ENCODE peak calls at places on chromosomes 1 and 21, in five cellular contexts. B is NT2/D1, Q is HepG2, K is GM12878, H is H1. Y is an unnamed sample.
A peak's percentile ranks its signal among the peaks of the same experiment; 100 is the strongest.

GRCh38 chr1:31529999-31530705 is 46.2 kb upstream of the TINAGL1 start:
- DNase-seq in B (no peak), Q (no peak), K (no peak), H (no peak), Y (no peak)

GRCh38 chr21:42677339-42678117 is 24.1 kb downstream of the PDE9A start:
- DNase-seq in B (no peak), Q (no peak), K (no peak), H (no peak), Y (no peak)

GRCh38 chr1:101240041-101240430 is 3.2 kb downstream of the S1PR1 start:
- DNase-seq in B (no peak), Q (no peak), K (no peak), H (no peak), Y (no peak)

GRCh38 chr21:46161180-46161799 is 5.9 kb upstream of the FTCD start:
- DNase-seq in B (no peak), Q (no peak), K (no peak), H (no peak), Y (no peak)

GRCh38 chr1:23791434-23792047 is 596 bp downstream of the LYPLA2 start:
- DNase-seq in B (no peak), Q (no peak), K (no peak), H (no peak), Y (no peak)

GRCh38 chr21:42019706-42020105 is 9.5 kb upstream of the ZBTB21 start:
- DNase-seq in B (no peak), Q (no peak), K (no peak), H (no peak), Y (no peak)

GRCh38 chr1:155062702-155063411 is 683 bp upstream of the EFNA4 start:
- DNase-seq in B (peak; percentile 75), Q (peak; percentile 38), K (no peak), H (no peak), Y (peak; percentile 87)

GRCh38 chr1:45033356-45033755 is 21.3 kb downstream of the UROD start:
- DNase-seq in B (no peak), Q (no peak), K (no peak), H (no peak), Y (no peak)

GRCh38 chr1:212504171-212504803 is 71.6 kb downstream of the NENF start:
- DNase-seq in B (no peak), Q (no peak), K (no peak), H (no peak), Y (no peak)

GRCh38 chr1:94831636-94832035 is 11.5 kb downstream of the SLC44A3 start:
- DNase-seq in B (no peak), Q (no peak), K (no peak), H (no peak), Y (no peak)

GRCh38 chr1:111841746-111842145 is 86.0 kb downstream of the DDX20 start:
- DNase-seq in B (no peak), Q (no peak), K (no peak), H (no peak), Y (no peak)

GRCh38 chr1:232923739-232924386 is 26.5 kb upstream of the NTPCR start:
- DNase-seq in B (no peak), Q (no peak), K (peak; percentile 39), H (no peak), Y (no peak)

GRCh38 chr1:62131093-62131725 is 63.4 kb upstream of the L1TD1 start:
- DNase-seq in B (peak; percentile 85), Q (peak; percentile 50), K (no peak), H (no peak), Y (peak; percentile 88)

GRCh38 chr1:94103608-94104007 is 17.3 kb downstream of the ABCA4 start:
- DNase-seq in B (no peak), Q (no peak), K (no peak), H (no peak), Y (no peak)

GRCh38 chr1:201724760-201725105 is 104.2 kb upstream of the IPO9 start:
- DNase-seq in B (no peak), Q (no peak), K (no peak), H (no peak), Y (no peak)

GRCh38 chr1:224744521-224744920 is 128.4 kb downstream of the CNIH3 start:
- DNase-seq in B (no peak), Q (no peak), K (no peak), H (no peak), Y (no peak)

GRCh38 chr1:41652346-41653124 is 168.1 kb upstream of the EDN2 start:
- DNase-seq in B (no peak), Q (no peak), K (no peak), H (no peak), Y (no peak)

GRCh38 chr1:240739139-240739538 is 127.2 kb upstream of the GREM2 start:
- DNase-seq in B (no peak), Q (no peak), K (no peak), H (no peak), Y (no peak)

GRCh38 chr1:244989813-244990212 is 125.5 kb upstream of the HNRNPU start:
- DNase-seq in B (no peak), Q (no peak), K (no peak), H (no peak), Y (no peak)

GRCh38 chr21:46118871-46119564 is 21.1 kb downstream of the COL6A2 start:
- DNase-seq in B (no peak), Q (no peak), K (no peak), H (no peak), Y (no peak)

GRCh38 chr1:58062635-58063034 is 483.9 kb downstream of the OMA1 start:
- DNase-seq in B (no peak), Q (no peak), K (no peak), H (no peak), Y (no peak)

GRCh38 chr1:24308365-24309015 is 10.7 kb upstream of the GRHL3 start:
- DNase-seq in B (peak; percentile 99), Q (no peak), K (no peak), H (peak; percentile 63), Y (peak; percentile 29)

GRCh38 chr1:93288558-93288957 is 57.1 kb upstream of the DR1 start:
- DNase-seq in B (no peak), Q (peak; percentile 32), K (no peak), H (no peak), Y (no peak)

GRCh38 chr1:105172803-105173202 is 1423.1 kb downstream of the AMY1C start:
- DNase-seq in B (no peak), Q (no peak), K (no peak), H (no peak), Y (peak; percentile 37)

GRCh38 chr1:80436851-80437250 is 1363.9 kb upstream of the ADGRL2 start:
- DNase-seq in B (no peak), Q (no peak), K (no peak), H (no peak), Y (no peak)

GRCh38 chr1:194026422-194026821 is 840.0 kb upstream of the B3GALT2 start:
- DNase-seq in B (no peak), Q (no peak), K (no peak), H (no peak), Y (no peak)

GRCh38 chr1:110086959-110087358 is 16.5 kb upstream of the ALX3 start:
- DNase-seq in B (no peak), Q (no peak), K (no peak), H (no peak), Y (no peak)

GRCh38 chr1:110085666-110086065 is 15.2 kb upstream of the ALX3 start:
- DNase-seq in B (no peak), Q (no peak), K (no peak), H (no peak), Y (no peak)

GRCh38 chr1:110088739-110089316 is 18.4 kb upstream of the ALX3 start:
- DNase-seq in B (no peak), Q (no peak), K (no peak), H (no peak), Y (no peak)

GRCh38 chr1:110089561-110090275 is 19.2 kb upstream of the ALX3 start:
- DNase-seq in B (no peak), Q (no peak), K (no peak), H (no peak), Y (no peak)

GRCh38 chr1:110087812-110088738 is 17.6 kb upstream of the ALX3 start:
- DNase-seq in B (peak; percentile 63), Q (peak; percentile 54), K (no peak), H (no peak), Y (peak; percentile 84)
- TF ChIP-seq SUZ12 in B (no peak), Q (no peak), K (no peak), H (no peak), Y (no peak)

GRCh38 chr1:20282544-20282943 is 8.1 kb upstream of the VWA5B1 start:
- DNase-seq in B (no peak), Q (no peak), K (no peak), H (no peak), Y (no peak)
- TF ChIP-seq SUZ12 in B (no peak), Q (no peak), K (no peak), H (no peak), Y (no peak)

GRCh38 chr1:97780884-97781283 is 139.9 kb downstream of the DPYD start:
- DNase-seq in B (no peak), Q (no peak), K (no peak), H (no peak), Y (no peak)

GRCh38 chr1:97783762-97784161 is 137.1 kb downstream of the DPYD start:
- DNase-seq in B (no peak), Q (no peak), K (no peak), H (no peak), Y (no peak)

GRCh38 chr1:97778718-97779117 is 142.1 kb downstream of the DPYD start:
- DNase-seq in B (no peak), Q (no peak), K (no peak), H (no peak), Y (no peak)

GRCh38 chr1:97781762-97782337 is 139.0 kb downstream of the DPYD start:
- DNase-seq in B (no peak), Q (no peak), K (no peak), H (no peak), Y (no peak)
- TF ChIP-seq SUZ12 in B (no peak), Q (no peak), K (no peak), H (no peak), Y (no peak)

GRCh38 chr1:2929335-2929734 is 91.9 kb upstream of the ACTRT2 start:
- DNase-seq in B (no peak), Q (no peak), K (no peak), H (no peak), Y (no peak)

GRCh38 chr1:2932671-2933350 is 88.5 kb upstream of the ACTRT2 start:
- DNase-seq in B (no peak), Q (no peak), K (no peak), H (no peak), Y (no peak)

GRCh38 chr1:2931722-2932401 is 89.4 kb upstream of the ACTRT2 start:
- DNase-seq in B (no peak), Q (no peak), K (no peak), H (no peak), Y (no peak)

GRCh38 chr1:2930016-2930815 is 91.1 kb upstream of the ACTRT2 start:
- DNase-seq in B (no peak), Q (no peak), K (no peak), H (no peak), Y (no peak)

DNA sequence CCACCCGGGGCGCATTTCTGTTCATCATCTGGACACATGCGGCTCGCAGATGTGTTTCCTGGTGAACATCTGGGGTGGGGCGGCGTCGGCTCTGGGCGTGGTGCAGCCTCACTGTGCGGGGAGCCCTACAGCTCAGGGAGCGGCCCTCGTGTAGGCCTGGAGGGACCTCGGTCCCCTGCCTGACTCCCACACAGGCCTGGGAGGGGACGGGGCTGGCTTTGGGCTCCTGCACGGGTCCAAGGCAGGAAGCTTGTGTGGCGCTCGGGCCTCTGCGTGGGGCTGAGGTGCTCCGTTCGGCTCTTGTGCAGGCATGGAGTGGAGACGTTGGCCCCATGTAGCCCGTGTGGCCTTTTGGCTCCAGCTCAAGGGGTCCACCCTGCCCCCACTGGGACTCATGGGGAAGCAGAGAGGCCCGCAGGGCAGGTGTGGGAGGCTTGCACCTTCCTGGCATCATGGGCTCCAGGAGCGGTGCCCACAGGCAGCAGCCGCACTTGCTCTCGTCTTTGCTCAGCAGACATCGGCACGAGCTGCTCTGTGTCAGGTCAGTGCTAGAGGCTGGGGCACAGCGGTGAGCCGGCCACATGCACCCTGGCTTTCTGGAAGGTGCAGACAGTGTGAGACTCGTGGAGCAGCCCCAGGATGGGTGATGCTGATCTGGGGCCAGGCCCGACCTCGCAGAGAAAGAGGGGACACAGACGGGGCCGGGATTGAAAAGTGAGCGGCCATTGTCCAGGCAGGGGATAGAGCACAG is 90.1 kb upstream of the ACTRT2 start:
- DNase-seq in B (no peak), Q (no peak), K (no peak), H (no peak), Y (no peak)
- TF ChIP-seq SUZ12 in B (no peak), Q (no peak), K (no peak), H (no peak), Y (no peak)